ENCODE peak calls at places on chromosomes 3 and 15, in nine cellular contexts. E is HepG2, Q is A549, F is GM23338, N is HCT116, X is K562, T is SK-N-SH, G is HL-60, P is GM12878. H is an unnamed sample.

GRCh38 chr3:85589145-85589544 is 630.4 kb downstream of the CADM2 start:
- DNase-seq in X (no peak), E (no peak), P (no peak), T (no peak), Q (no peak), N (no peak), F (no peak), G (no peak), H (no peak)

GRCh38 chr3:46710229-46710628 is 7.4 kb downstream of the PRSS50 start:
- DNase-seq in T (no peak), X (no peak), F (no peak), N (no peak), G (no peak), Q (no peak), P (no peak), E (no peak), H (no peak)

GRCh38 chr15:66877558-66878285 is 175.7 kb downstream of the SMAD6 start:
- DNase-seq in P (no peak), E (no peak), G (no peak), N (no peak), X (no peak), T (no peak), F (no peak), Q (no peak), H (no peak)

GRCh38 chr3:194675081-194675640 is 3.2 kb upstream of the LSG1 start:
- DNase-seq in P (no peak), E (no peak), F (no peak), Q (no peak), T (no peak), X (peak; percentile 53), G (no peak), N (no peak), H (no peak)

GRCh38 chr3:52090620-52091468 is 34.5 kb upstream of the DUSP7 start:
- DNase-seq in P (no peak), T (no peak), N (no peak), X (peak; percentile 13), E (no peak), G (no peak), Q (no peak), F (peak; percentile 41), H (no peak)

GRCh38 chr3:98775459-98775858 is 12.3 kb downstream of the ST3GAL6 start:
- DNase-seq in F (no peak), Q (no peak), T (no peak), X (no peak), G (no peak), P (no peak), N (no peak), E (no peak), H (no peak)

GRCh38 chr3:50608278-50608677 is 3.3 kb downstream of the CISH start:
- DNase-seq in X (no peak), T (no peak), F (no peak), E (no peak), P (no peak), G (no peak), N (no peak), Q (no peak), H (no peak)

GRCh38 chr15:49036650-49037545 is 9.3 kb downstream of the SECISBP2L start:
- DNase-seq in F (no peak), P (no peak), T (no peak), E (no peak), N (no peak), Q (no peak), G (no peak), X (peak; percentile 9), H (no peak)

GRCh38 chr15:49900836-49901235 is 218.2 kb downstream of the ATP8B4 start:
- DNase-seq in E (no peak), T (no peak), Q (no peak), P (no peak), N (no peak), X (no peak), G (no peak), F (no peak), H (no peak)

GRCh38 chr3:87375231-87375682 is 98.9 kb upstream of the POU1F1 start:
- DNase-seq in T (no peak), E (no peak), G (no peak), F (no peak), Q (no peak), P (no peak), N (no peak), X (no peak), H (no peak)

GRCh38 chr15:45458746-45459403 is 63.7 kb downstream of the SLC30A4 start:
- DNase-seq in T (peak; percentile 72), G (peak; percentile 60), P (peak; percentile 44), N (no peak), X (peak; percentile 80), E (peak; percentile 39), Q (no peak), F (peak; percentile 68), H (peak; percentile 59)

GRCh38 chr3:93969443-93969842 is 4.3 kb downstream of the PROS1 start:
- DNase-seq in T (no peak), N (peak; percentile 12), G (no peak), Q (peak; percentile 6), P (no peak), X (peak; percentile 48), F (no peak), E (no peak), H (peak; percentile 85)

GRCh38 chr15:31360843-31361763 is 34.5 kb downstream of the KLF13 start:
- DNase-seq in G (peak; percentile 92), T (peak; percentile 39), Q (no peak), X (no peak), N (no peak), P (no peak), F (peak; percentile 48), E (no peak), H (no peak)

GRCh38 chr15:77505556-77505955 is 84.9 kb downstream of the HMG20A start:
- DNase-seq in T (no peak), Q (no peak), N (no peak), F (no peak), G (no peak), X (no peak), E (no peak), P (no peak), H (no peak)

GRCh38 chr3:169573129-169573528 is 90.4 kb downstream of the MECOM start:
- DNase-seq in F (no peak), G (no peak), P (no peak), N (no peak), T (peak; percentile 10), X (no peak), Q (no peak), E (no peak), H (no peak)
- TF ChIP-seq CTCF in F (no peak), G (no peak), P (no peak), N (peak; percentile 15), T (peak; percentile 39), X (no peak), Q (peak; percentile 9), E (no peak), H (peak; percentile 19)

GRCh38 chr15:101368086-101368780 is 73.2 kb upstream of the SNRPA1 start:
- DNase-seq in X (no peak), F (no peak), P (no peak), T (no peak), E (no peak), G (no peak), Q (no peak), N (no peak), H (no peak)

GRCh38 chr15:101369676-101370075 is 74.6 kb upstream of the SNRPA1 start:
- DNase-seq in F (no peak), G (no peak), E (no peak), P (no peak), X (no peak), Q (no peak), N (no peak), T (no peak), H (no peak)

GRCh38 chr15:101368868-101369642 is 74.0 kb upstream of the SNRPA1 start:
- DNase-seq in Q (no peak), E (no peak), T (no peak), X (no peak), P (no peak), N (no peak), G (no peak), F (no peak), H (no peak)

GRCh38 chr15:101370330-101371024 is 75.4 kb upstream of the SNRPA1 start:
- DNase-seq in P (no peak), Q (no peak), N (no peak), G (no peak), F (no peak), X (no peak), T (no peak), E (no peak), H (no peak)

GRCh38 chr15:101366853-101367252 is 71.8 kb upstream of the SNRPA1 start:
- DNase-seq in E (no peak), P (no peak), G (no peak), Q (no peak), T (no peak), N (no peak), X (no peak), F (no peak), H (no peak)
- TF ChIP-seq REST in E (no peak), P (no peak), G (no peak), Q (no peak), T (no peak), N (no peak), X (no peak), F (no peak), H (no peak)

DNA sequence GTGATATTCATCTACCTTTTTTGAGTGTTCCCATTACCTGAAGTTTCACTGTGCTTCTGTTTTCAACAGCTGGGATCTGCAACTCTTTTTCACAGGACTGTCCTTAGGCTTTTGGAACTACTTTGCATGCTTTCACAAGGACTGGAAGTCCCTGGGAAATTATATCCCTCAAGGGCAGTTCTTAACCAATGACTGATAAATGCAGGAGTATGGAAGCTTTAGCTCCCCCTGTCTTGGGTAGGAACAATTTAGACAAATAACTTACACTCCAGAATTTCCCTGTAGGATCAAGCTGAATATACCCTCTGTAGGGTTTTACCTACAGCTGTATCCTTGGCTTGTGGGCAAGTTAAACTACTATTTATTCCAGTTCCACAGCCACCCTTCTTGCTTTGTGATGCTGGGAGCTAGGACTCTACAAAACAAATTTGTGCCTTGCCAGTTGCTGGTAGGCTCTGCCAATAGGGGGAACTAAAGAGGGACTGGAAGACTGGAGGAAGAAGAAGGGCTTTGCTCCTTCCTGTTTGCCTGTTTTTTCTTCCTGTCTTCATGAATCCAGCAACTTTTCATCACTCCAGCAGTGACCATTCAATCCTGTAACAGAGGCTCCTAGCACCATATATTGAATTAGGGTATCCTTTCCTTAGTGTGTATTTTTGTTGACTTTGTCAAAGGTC is 6.8 kb upstream of the ZNF280D start:
- DNase-seq in P (no peak), X (peak; percentile 52), E (peak; percentile 11), Q (no peak), T (no peak), G (peak; percentile 57), F (peak; percentile 83), N (peak; percentile 49), H (no peak)
- TF ChIP-seq CTCF in P (peak; percentile 46), X (peak; percentile 54), E (peak; percentile 17), Q (no peak), T (no peak), G (peak; percentile 32), F (peak; percentile 68), N (peak; percentile 76), H (peak; percentile 33)

DNA sequence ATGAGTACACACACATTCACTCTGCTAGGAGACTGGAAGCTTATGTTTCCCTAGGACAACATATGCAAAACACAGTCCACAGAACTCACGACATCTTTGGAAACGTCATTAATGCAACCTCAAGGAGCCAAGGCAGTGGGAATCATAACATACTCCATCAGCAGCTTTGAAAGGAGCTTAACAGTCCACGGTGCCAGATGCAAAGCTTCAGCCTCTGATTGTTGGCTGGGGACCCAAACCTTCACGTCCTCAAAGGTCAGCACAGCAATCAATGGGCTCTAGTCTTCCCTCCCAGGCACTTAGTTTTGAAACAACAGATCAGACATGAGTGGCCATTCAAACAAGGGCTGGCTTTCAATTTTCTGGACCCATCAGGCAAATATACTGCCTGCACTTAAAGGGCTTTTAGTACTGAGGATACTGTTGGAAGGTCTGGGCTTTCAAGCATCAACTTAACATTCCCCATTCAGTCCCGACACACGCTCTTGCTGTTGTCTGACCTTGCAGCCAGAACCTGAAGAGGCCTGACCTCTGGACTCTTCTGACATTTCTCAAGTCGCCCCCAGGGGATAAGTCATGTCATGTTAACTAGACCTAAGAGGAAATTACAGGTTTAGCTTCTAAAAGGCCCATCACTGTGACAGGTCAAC is 223.0 kb downstream of the PDZRN3 start:
- DNase-seq in T (no peak), X (no peak), Q (no peak), E (no peak), N (no peak), F (no peak), G (no peak), P (no peak), H (no peak)
- TF ChIP-seq REST in T (no peak), X (no peak), Q (no peak), E (no peak), N (no peak), F (no peak), G (no peak), P (no peak), H (no peak)

H was measured in Panc1.